ENCODE peak calls at places on chromosomes 1 and 21, in seven cellular contexts. One of them, this sample, is unnamed.

GRCh38 chr1:1299686-1300351 is 7.9 kb downstream of the ACAP3 start:
- DNase-seq in DMS79: no peak
- DNase-seq in myocyte: no peak
- DNase-seq in NCI-H2081: peak; percentile 26
- DNase-seq in heart left ventricle: no peak
- DNase-seq in Daoy: no peak
- DNase-seq in ascending aorta: no peak
- DNase-seq in this sample: no peak

GRCh38 chr1:111605553-111605952 is 14.0 kb upstream of the RAP1A start:
- DNase-seq in DMS79: no peak
- DNase-seq in myocyte: no peak
- DNase-seq in NCI-H2081: no peak
- DNase-seq in heart left ventricle: peak; percentile 60
- DNase-seq in Daoy: peak; percentile 57
- DNase-seq in ascending aorta: peak; percentile 72
- DNase-seq in this sample: no peak

GRCh38 chr1:231210126-231210525 is 30.9 kb upstream of the GNPAT start:
- DNase-seq in DMS79: no peak
- DNase-seq in myocyte: no peak
- DNase-seq in NCI-H2081: no peak
- DNase-seq in heart left ventricle: no peak
- DNase-seq in Daoy: no peak
- DNase-seq in ascending aorta: no peak
- DNase-seq in this sample: no peak

GRCh38 chr21:43207868-43208267 is 39.1 kb downstream of the CRYAA start:
- DNase-seq in DMS79: no peak
- DNase-seq in myocyte: no peak
- DNase-seq in NCI-H2081: no peak
- DNase-seq in heart left ventricle: no peak
- DNase-seq in Daoy: no peak
- DNase-seq in ascending aorta: peak; percentile 27
- DNase-seq in this sample: no peak

GRCh38 chr1:150763631-150764223 is 1.9 kb downstream of the CTSS start:
- DNase-seq in DMS79: no peak
- DNase-seq in myocyte: no peak
- DNase-seq in NCI-H2081: no peak
- DNase-seq in heart left ventricle: no peak
- DNase-seq in Daoy: no peak
- DNase-seq in ascending aorta: no peak
- DNase-seq in this sample: no peak

GRCh38 chr1:59707216-59707615 is 107.5 kb upstream of the HOOK1 start:
- DNase-seq in DMS79: no peak
- DNase-seq in myocyte: peak; percentile 78
- DNase-seq in NCI-H2081: no peak
- DNase-seq in heart left ventricle: peak; percentile 76
- DNase-seq in Daoy: peak; percentile 87
- DNase-seq in ascending aorta: peak; percentile 85
- DNase-seq in this sample: no peak

GRCh38 chr1:240732390-240732789 is 120.4 kb upstream of the GREM2 start:
- DNase-seq in DMS79: no peak
- DNase-seq in myocyte: peak; percentile 67
- DNase-seq in NCI-H2081: peak; percentile 76
- DNase-seq in heart left ventricle: no peak
- DNase-seq in Daoy: peak; percentile 57
- DNase-seq in ascending aorta: no peak
- DNase-seq in this sample: peak; percentile 50

GRCh38 chr1:43509740-43510375 is 20.8 kb upstream of the PTPRF start:
- DNase-seq in DMS79: no peak
- DNase-seq in myocyte: no peak
- DNase-seq in NCI-H2081: no peak
- DNase-seq in heart left ventricle: no peak
- DNase-seq in Daoy: no peak
- DNase-seq in ascending aorta: no peak
- DNase-seq in this sample: no peak

GRCh38 chr1:214970016-214970415 is 112.5 kb upstream of the KCNK2 start:
- DNase-seq in DMS79: no peak
- DNase-seq in myocyte: no peak
- DNase-seq in NCI-H2081: no peak
- DNase-seq in heart left ventricle: no peak
- DNase-seq in Daoy: no peak
- DNase-seq in ascending aorta: no peak
- DNase-seq in this sample: no peak

GRCh38 chr1:159826436-159827101 is at the start of gene SLAMF8:
- DNase-seq in DMS79: no peak
- DNase-seq in myocyte: no peak
- DNase-seq in NCI-H2081: no peak
- DNase-seq in heart left ventricle: no peak
- DNase-seq in Daoy: peak; percentile 28
- DNase-seq in ascending aorta: peak; percentile 70
- DNase-seq in this sample: no peak

GRCh38 chr1:55893155-55893554 is 678.0 kb upstream of the USP24 start:
- DNase-seq in DMS79: no peak
- DNase-seq in myocyte: no peak
- DNase-seq in NCI-H2081: peak; percentile 42
- DNase-seq in heart left ventricle: no peak
- DNase-seq in Daoy: peak; percentile 18
- DNase-seq in ascending aorta: no peak
- DNase-seq in this sample: no peak

GRCh38 chr1:178774263-178774662 is 49.2 kb downstream of the RALGPS2 start:
- DNase-seq in DMS79: no peak
- DNase-seq in myocyte: peak; percentile 47
- DNase-seq in NCI-H2081: peak; percentile 29
- DNase-seq in heart left ventricle: no peak
- DNase-seq in Daoy: no peak
- DNase-seq in ascending aorta: no peak
- DNase-seq in this sample: no peak

GRCh38 chr1:72357411-72357810 is 75.1 kb upstream of the NEGR1 start:
- DNase-seq in DMS79: no peak
- DNase-seq in myocyte: peak; percentile 89
- DNase-seq in NCI-H2081: no peak
- DNase-seq in heart left ventricle: no peak
- DNase-seq in Daoy: no peak
- DNase-seq in ascending aorta: no peak
- DNase-seq in this sample: no peak

This sample was measured in DMS153.